ENCODE peak calls at places on chromosome 13, in five cellular contexts. V is NT2/D1, M is thoracic aorta, H is foreskin fibroblast, O is HuH-7.5. K is an unnamed sample.

GRCh38 chr13:79898202-79898826 is 417.4 kb downstream of the NDFIP2 start:
- DNase-seq in O (no peak), H (no peak), V (no peak), M (no peak), K (no peak)

GRCh38 chr13:75341025-75341424 is 140.9 kb downstream of the TBC1D4 start:
- DNase-seq in V (no peak), H (no peak), O (no peak), M (no peak), K (no peak)

GRCh38 chr13:114142640-114143490 is 10.4 kb upstream of the RASA3 start:
- DNase-seq in H (no peak), V (no peak), O (no peak), M (no peak), K (no peak)

GRCh38 chr13:103931885-103932284 is 865.7 kb upstream of the SLC10A2 start:
- DNase-seq in H (no peak), O (no peak), V (no peak), M (no peak), K (no peak)

GRCh38 chr13:28778308-28779215 is 41.6 kb upstream of the MTUS2 start:
- DNase-seq in M (no peak), V (no peak), H (no peak), O (no peak), K (no peak)

GRCh38 chr13:42574011-42574410 is at the start of gene TNFSF11:
- DNase-seq in M (no peak), H (no peak), V (peak; percentile 25), O (no peak), K (no peak)

GRCh38 chr13:104773775-104774174 is 1707.6 kb upstream of the SLC10A2 start:
- DNase-seq in V (peak; percentile 44), O (no peak), M (no peak), H (peak; percentile 79), K (no peak)

GRCh38 chr13:94233401-94233800 is 246.1 kb downstream of the DCT start:
- DNase-seq in M (no peak), H (peak; percentile 94), V (no peak), O (no peak), K (peak; percentile 54)

GRCh38 chr13:50942630-50943311 is 33.2 kb downstream of the RNASEH2B start:
- DNase-seq in M (no peak), V (no peak), H (no peak), O (no peak), K (no peak)

GRCh38 chr13:33205804-33206221 is 79.7 kb downstream of the STARD13 start:
- DNase-seq in M (no peak), O (no peak), H (no peak), V (no peak), K (no peak)

GRCh38 chr13:31172001-31172400 is 10.3 kb upstream of the HSPH1 start:
- DNase-seq in M (no peak), V (no peak), H (peak; percentile 62), O (no peak), K (no peak)

K was measured in AG09319.